ENCODE peak calls at places on chromosomes 16 and 17, in nine cellular contexts. F is astrocyte of the cerebellum, Y is AG09319, L is amygdala, J is brain microvascular endothelial cell, U is osteocyte, D is PC-9, E is aorta, W is activated T-cell treated with anti-CD3 and anti-CD28 coated beads for 48 hours. P is an unnamed sample.

GRCh38 chr16:637081-638018 is 1.2 kb upstream of the METTL26 start:
- DNase-seq in Y (peak), L (peak), J (peak), W (peak), U (no peak), F (peak), D (no peak), E (peak), P (no peak)

GRCh38 chr17:7579001-7579838 is at the start of gene CD68:
- DNase-seq in E (peak), F (no peak), U (no peak), Y (peak), J (peak), W (peak), D (peak), L (no peak), P (no peak)

GRCh38 chr17:68349157-68349556 is 57.9 kb downstream of the ARSG start:
- DNase-seq in W (no peak), U (no peak), Y (no peak), D (no peak), L (no peak), F (no peak), J (no peak), E (no peak), P (no peak)

GRCh38 chr17:37062036-37062435 is 113.3 kb downstream of the AATF start:
- DNase-seq in U (no peak), W (no peak), L (no peak), Y (no peak), D (no peak), E (peak), F (no peak), J (no peak), P (no peak)

GRCh38 chr17:17367931-17368330 is 64.8 kb downstream of the NT5M start:
- DNase-seq in F (no peak), W (no peak), L (no peak), J (no peak), E (peak), D (no peak), U (no peak), Y (no peak), P (no peak)

GRCh38 chr16:728131-728889 is 1.4 kb downstream of the HAGHL start:
- DNase-seq in F (no peak), E (peak), U (peak), L (peak), W (peak), D (peak), Y (no peak), J (peak), P (peak)

GRCh38 chr17:74452841-74453661 is 13.4 kb upstream of the CD300A start:
- DNase-seq in Y (no peak), J (no peak), U (no peak), L (no peak), W (no peak), D (no peak), E (no peak), F (no peak), P (no peak)

GRCh38 chr17:27349540-27350021 is 55.7 kb downstream of the WSB1 start:
- DNase-seq in D (no peak), Y (no peak), F (no peak), W (no peak), U (no peak), E (peak), J (no peak), L (no peak), P (no peak)

GRCh38 chr16:69286941-69287713 is 24.0 kb upstream of the VPS4A start:
- DNase-seq in Y (peak), F (peak), U (no peak), L (no peak), J (peak), E (peak), D (peak), W (no peak), P (peak)

GRCh38 chr16:19179890-19180490 is 11.9 kb downstream of the SYT17 start:
- DNase-seq in J (peak), L (no peak), D (peak), U (no peak), E (peak), Y (no peak), W (peak), F (no peak), P (peak)

GRCh38 chr16:48300391-48300856 is 53.1 kb upstream of the ABCC11 start:
- DNase-seq in F (no peak), D (no peak), L (no peak), W (no peak), E (no peak), J (no peak), Y (peak), U (no peak), P (no peak)

GRCh38 chr17:31510273-31511175 is 119.0 kb downstream of the RAB11FIP4 start:
- DNase-seq in J (no peak), L (no peak), E (peak), U (no peak), W (no peak), D (no peak), F (no peak), Y (no peak), P (no peak)

GRCh38 chr16:74888227-74888862 is 96.6 kb downstream of the WDR59 start:
- DNase-seq in D (no peak), Y (no peak), F (no peak), L (no peak), J (no peak), E (no peak), W (no peak), U (no peak), P (no peak)

GRCh38 chr17:73798111-73798748 is 154.0 kb upstream of the SDK2 start:
- DNase-seq in D (no peak), E (no peak), J (peak), L (no peak), Y (peak), W (no peak), U (no peak), F (peak), P (peak)

GRCh38 chr17:36503456-36504155 is 17.1 kb downstream of the ZNHIT3 start:
- DNase-seq in J (no peak), D (no peak), F (no peak), W (no peak), L (no peak), E (peak), Y (no peak), U (no peak), P (no peak)

GRCh38 chr17:58534901-58535421 is 20.5 kb upstream of the MTMR4 start:
- DNase-seq in W (no peak), D (no peak), Y (no peak), F (no peak), E (no peak), U (no peak), J (peak), L (no peak), P (no peak)

GRCh38 chr16:78641463-78641862 is 542.0 kb downstream of the WWOX start:
- DNase-seq in U (no peak), Y (no peak), W (no peak), F (no peak), L (no peak), D (no peak), E (no peak), J (no peak), P (no peak)

GRCh38 chr17:66939461-66940114 is 24.9 kb upstream of the CACNG4 start:
- DNase-seq in Y (no peak), L (no peak), F (no peak), J (no peak), D (no peak), U (no peak), W (no peak), E (no peak), P (no peak)

GRCh38 chr16:50594332-50595260 is 46.4 kb downstream of the NKD1 start:
- DNase-seq in U (no peak), F (no peak), E (peak), L (no peak), Y (no peak), D (peak), W (no peak), J (no peak), P (no peak)

GRCh38 chr17:57104461-57105175 is 19.6 kb downstream of the AKAP1 start:
- DNase-seq in Y (no peak), W (no peak), E (no peak), F (no peak), J (no peak), U (no peak), L (no peak), D (no peak), P (no peak)

GRCh38 chr16:70522216-70523000 is 946 bp downstream of the COG4 start:
- DNase-seq in W (no peak), D (no peak), F (no peak), Y (no peak), J (no peak), L (no peak), E (no peak), U (no peak), P (no peak)

GRCh38 chr17:34366051-34366450 is 3.0 kb upstream of the CCL1 start:
- DNase-seq in J (no peak), E (no peak), W (no peak), U (no peak), F (no peak), L (no peak), D (no peak), Y (no peak), P (no peak)

GRCh38 chr17:39757931-39758873 is 20.5 kb downstream of the GRB7 start:
- DNase-seq in D (no peak), L (no peak), W (peak), J (no peak), Y (no peak), F (peak), E (no peak), U (no peak), P (no peak)

P was measured in NCI-H774.